ENCODE peak calls at places on chromosomes 7 and 10, in five cellular contexts. W is IMR-90, Z is HCT116, C is H1, K is K562. L is an unnamed sample.

GRCh38 chr10:114623155-114623554 is 34.9 kb downstream of the ABLIM1 start:
- DNase-seq in W (no peak), Z (no peak), C (no peak), K (no peak), L (no peak)

GRCh38 chr10:112226439-112227248 is 43.1 kb upstream of the GPAM start:
- DNase-seq in W (no peak), Z (no peak), C (no peak), K (no peak), L (no peak)

GRCh38 chr7:47039899-47040298 is 542.0 kb downstream of the TNS3 start:
- DNase-seq in W (peak; percentile 48), Z (no peak), C (no peak), K (no peak), L (no peak)

GRCh38 chr10:76675951-76676587 is 961.5 kb downstream of the KCNMA1 start:
- DNase-seq in W (no peak), Z (no peak), C (no peak), K (no peak), L (no peak)

GRCh38 chr10:61733358-61733940 is 70.7 kb downstream of the CABCOCO1 start:
- DNase-seq in W (peak; percentile 64), Z (peak; percentile 47), C (no peak), K (peak; percentile 29), L (no peak)

GRCh38 chr7:121940907-121941306 is 67.9 kb downstream of the PTPRZ1 start:
- DNase-seq in W (no peak), Z (no peak), C (no peak), K (no peak), L (no peak)

GRCh38 chr7:22179442-22179879 is 177.5 kb downstream of the RAPGEF5 start:
- DNase-seq in W (no peak), Z (no peak), C (no peak), K (no peak), L (no peak)

GRCh38 chr7:47180268-47180826 is 401.6 kb downstream of the TNS3 start:
- DNase-seq in W (peak; percentile 72), Z (peak; percentile 33), C (peak; percentile 68), K (peak; percentile 52), L (peak; percentile 55)

GRCh38 chr10:102426803-102427287 is 5.5 kb downstream of the CUEDC2 start:
- DNase-seq in W (peak; percentile 42), Z (no peak), C (no peak), K (no peak), L (no peak)

GRCh38 chr7:45126201-45126600 is 14.7 kb upstream of the TBRG4 start:
- DNase-seq in W (no peak), Z (no peak), C (no peak), K (no peak), L (no peak)

GRCh38 chr10:11159543-11160215 is 142.0 kb downstream of the CELF2 start:
- DNase-seq in W (no peak), Z (no peak), C (no peak), K (no peak), L (no peak)

GRCh38 chr7:47937711-47938573 is 10.3 kb downstream of the PKD1L1 start:
- DNase-seq in W (no peak), Z (no peak), C (no peak), K (no peak), L (no peak)

GRCh38 chr10:67676208-67676825 is 19.7 kb downstream of the CTNNA3 start:
- DNase-seq in W (no peak), Z (no peak), C (no peak), K (no peak), L (no peak)

GRCh38 chr7:55253188-55253587 is 111.9 kb upstream of the LANCL2 start:
- DNase-seq in W (no peak), Z (no peak), C (no peak), K (no peak), L (no peak)

GRCh38 chr10:93841930-93842329 is 51.8 kb upstream of the SLC35G1 start:
- DNase-seq in W (no peak), Z (no peak), C (peak; percentile 65), K (no peak), L (no peak)

GRCh38 chr10:28679941-28680752 is 2.8 kb downstream of the BAMBI start:
- DNase-seq in W (no peak), Z (no peak), C (no peak), K (peak; percentile 20), L (peak; percentile 42)

GRCh38 chr10:88347022-88347421 is 236.1 kb downstream of the RNLS start:
- DNase-seq in W (no peak), Z (no peak), C (no peak), K (no peak), L (no peak)

GRCh38 chr7:28490831-28491230 is 78.5 kb downstream of the CREB5 start:
- DNase-seq in W (no peak), Z (no peak), C (no peak), K (no peak), L (no peak)

GRCh38 chr7:28128608-28129007 is 52.0 kb downstream of the JAZF1 start:
- DNase-seq in W (no peak), Z (no peak), C (no peak), K (no peak), L (no peak)

GRCh38 chr7:54785261-54785660 is 26.2 kb upstream of the SEC61G start:
- DNase-seq in W (peak; percentile 30), Z (no peak), C (no peak), K (no peak), L (no peak)

GRCh38 chr7:122886357-122887081 is at the start of gene CADPS2:
- DNase-seq in W (peak; percentile 36), Z (peak; percentile 71), C (peak; percentile 87), K (peak; percentile 66), L (peak; percentile 73)

GRCh38 chr7:126185959-126186580 is 1066.7 kb downstream of the GRM8 start:
- DNase-seq in W (no peak), Z (no peak), C (peak; percentile 43), K (no peak), L (no peak)

GRCh38 chr7:97671571-97671970 is 60.3 kb upstream of the TAC1 start:
- DNase-seq in W (no peak), Z (no peak), C (no peak), K (no peak), L (no peak)

GRCh38 chr7:36746347-36746746 is 22.1 kb upstream of the AOAH start:
- DNase-seq in W (peak; percentile 2), Z (no peak), C (no peak), K (no peak), L (no peak)

GRCh38 chr7:152511736-152512135 is 75.9 kb upstream of the KMT2C start:
- DNase-seq in W (no peak), Z (no peak), C (no peak), K (no peak), L (no peak)

GRCh38 chr10:19412531-19412930 is 363.9 kb downstream of the MALRD1 start:
- DNase-seq in W (peak; percentile 45), Z (no peak), C (no peak), K (no peak), L (no peak)

GRCh38 chr7:95861041-95861440 is 88.7 kb downstream of the DYNC1I1 start:
- DNase-seq in W (peak; percentile 3), Z (no peak), C (no peak), K (no peak), L (no peak)

GRCh38 chr7:73316521-73316920 is 7.9 kb upstream of the NSUN5 start:
- DNase-seq in W (no peak), Z (no peak), C (no peak), K (no peak), L (no peak)

GRCh38 chr10:28429573-28430216 is 103.2 kb upstream of the WAC start:
- DNase-seq in W (peak; percentile 3), Z (peak; percentile 8), C (peak; percentile 33), K (peak; percentile 12), L (no peak)

GRCh38 chr7:86295526-86295925 is 348.2 kb upstream of the GRM3 start:
- DNase-seq in W (no peak), Z (no peak), C (no peak), K (no peak), L (no peak)

GRCh38 chr7:126699707-126700106 is 553.0 kb downstream of the GRM8 start:
- DNase-seq in W (no peak), Z (no peak), C (no peak), K (no peak), L (no peak)

DNA sequence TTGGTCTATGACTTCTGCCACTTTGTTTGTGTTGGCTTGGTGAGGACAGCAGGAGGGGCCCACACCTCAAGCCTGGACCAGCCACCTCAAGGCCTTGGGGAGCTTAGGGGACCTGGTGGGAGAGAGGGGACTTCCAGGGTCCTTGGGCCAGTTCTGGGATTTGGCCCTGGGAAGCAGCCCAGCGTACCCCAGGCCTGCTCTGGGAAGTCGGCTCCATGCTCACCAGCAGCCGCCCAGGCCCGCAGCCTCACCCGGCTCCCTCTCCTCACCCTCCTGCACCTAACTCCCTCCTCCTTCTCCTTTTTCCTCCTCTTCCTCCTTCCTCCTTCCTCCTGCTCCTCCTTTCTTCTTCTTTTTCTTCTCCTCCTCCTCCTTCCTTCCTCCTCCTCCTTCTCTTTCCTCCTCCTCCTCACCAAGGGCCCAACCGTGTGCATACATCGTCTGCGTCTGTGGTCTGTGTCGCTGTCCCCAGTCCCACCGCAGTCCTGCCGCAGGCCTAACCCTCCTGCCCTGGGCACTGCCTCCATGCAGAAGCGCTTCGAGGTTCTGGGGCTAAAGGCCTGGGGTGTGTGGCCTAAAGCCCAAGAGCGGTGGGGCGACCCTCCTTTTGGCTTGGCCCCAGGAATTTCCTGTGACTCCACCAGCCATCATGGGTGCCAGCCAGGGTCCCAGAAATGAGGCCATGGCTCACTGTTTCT is 5.3 kb downstream of the EN2 start:
- DNase-seq in W (no peak), Z (no peak), C (peak; percentile 64), K (no peak), L (no peak)
- TF ChIP-seq CEBPB in W (no peak), Z (no peak), C (no peak), K (no peak), L (no peak)

DNA sequence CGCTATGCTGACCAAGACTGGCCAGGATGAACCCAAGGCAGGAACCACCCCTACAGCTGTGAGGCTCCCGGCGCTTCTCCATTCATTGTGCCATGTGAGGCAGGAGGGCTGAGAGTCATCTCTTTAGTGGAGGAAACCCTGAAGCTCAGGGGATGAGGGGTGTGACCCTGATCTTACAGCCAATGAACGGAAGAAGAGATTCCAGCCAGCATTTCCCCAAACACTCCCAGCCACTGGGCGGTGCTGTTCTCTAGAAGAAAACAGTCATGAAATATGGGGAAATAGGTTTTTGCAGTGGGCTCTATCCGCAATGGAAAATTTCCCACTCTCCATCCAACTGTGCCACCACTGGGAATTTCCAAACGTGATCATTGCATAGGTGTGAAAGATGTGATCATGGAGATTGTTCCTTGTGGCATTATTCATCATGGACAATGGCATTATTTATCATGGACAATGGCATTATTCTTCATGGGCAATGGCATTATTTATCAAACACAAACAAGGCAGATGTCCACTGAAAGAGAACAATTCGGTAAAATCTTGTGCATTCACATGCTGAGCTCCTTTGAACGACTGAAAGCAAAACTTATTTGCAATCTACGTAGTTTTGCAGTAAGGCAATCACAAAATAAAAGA is 14.0 kb upstream of the SLC18A2 start:
- DNase-seq in W (no peak), Z (peak; percentile 67), C (peak; percentile 65), K (peak; percentile 59), L (peak; percentile 61)
- TF ChIP-seq CEBPB in W (no peak), Z (no peak), C (no peak), K (peak; percentile 29), L (no peak)

GRCh38 chr10:71613303-71613777 is 106.2 kb downstream of the C10orf105 start:
- DNase-seq in W (no peak), Z (peak; percentile 12), C (no peak), K (peak; percentile 49), L (no peak)
- TF ChIP-seq CEBPB in W (no peak), Z (no peak), C (no peak), K (no peak), L (no peak)

DNA sequence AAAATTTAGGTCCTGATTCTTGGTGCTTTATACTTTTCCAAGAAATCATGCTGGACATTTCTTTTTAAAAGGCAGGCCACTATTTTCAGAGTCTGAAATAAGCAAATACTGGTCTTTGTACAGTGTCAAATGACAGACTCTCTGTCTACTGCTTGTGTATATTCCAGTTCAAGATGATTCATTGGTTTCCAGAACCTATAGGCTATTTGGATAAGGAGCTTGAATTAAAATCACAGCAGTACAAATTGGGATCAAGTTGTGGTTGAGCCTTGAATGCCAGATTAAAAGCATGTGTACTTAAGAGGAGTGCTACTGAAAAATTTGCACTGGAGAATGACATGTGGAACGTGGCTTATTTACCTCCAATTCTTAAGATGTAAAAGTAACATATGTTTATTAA is 10.7 kb downstream of the KMT2E start:
- DNase-seq in W (peak; percentile 83), Z (no peak), C (no peak), K (no peak), L (no peak)
- TF ChIP-seq CEBPB in W (no peak), Z (no peak), C (no peak), K (no peak), L (no peak)